ENCODE peak calls at places on chromosomes 12 and 14, in four cellular contexts. W is IMR-90, X is GM12878, D is K562. B is an unnamed sample.
A peak's percentile ranks its signal among the peaks of the same experiment; 100 is the strongest.

GRCh38 chr14:71206766-71207371 is 299.6 kb downstream of the PCNX1 start:
- DNase-seq in W (peak; percentile 85), X (no peak), D (no peak), B (peak; percentile 91)

GRCh38 chr12:70607107-70607506 is 30.1 kb downstream of the PTPRB start:
- DNase-seq in W (no peak), X (no peak), D (no peak), B (peak; percentile 58)

GRCh38 chr12:128818065-128819022 is 5.4 kb downstream of the SLC15A4 start:
- DNase-seq in W (peak; percentile 43), X (no peak), D (no peak), B (no peak)

GRCh38 chr12:74725154-74725553 is 187.5 kb downstream of the ATXN7L3B start:
- DNase-seq in W (peak; percentile 46), X (no peak), D (no peak), B (no peak)

GRCh38 chr12:25653487-25654175 is 100.5 kb upstream of the LMNTD1 start:
- DNase-seq in W (no peak), X (no peak), D (no peak), B (peak; percentile 63)

GRCh38 chr12:21656931-21657335 is 709 bp downstream of the LDHB start:
- DNase-seq in W (peak; percentile 50), X (no peak), D (peak; percentile 51), B (peak; percentile 69)

GRCh38 chr14:90520326-90520725 is 123.5 kb downstream of the CALM1 start:
- DNase-seq in W (no peak), X (no peak), D (no peak), B (no peak)

GRCh38 chr14:35355981-35356839 is 48.3 kb downstream of the NFKBIA start:
- DNase-seq in W (peak; percentile 58), X (no peak), D (peak; percentile 82), B (no peak)

GRCh38 chr12:76012656-76013055 is 18.9 kb downstream of the PHLDA1 start:
- DNase-seq in W (no peak), X (no peak), D (no peak), B (no peak)

GRCh38 chr14:23494223-23494622 is 24.7 kb downstream of the NGDN start:
- DNase-seq in W (peak; percentile 48), X (no peak), D (no peak), B (no peak)

GRCh38 chr14:93936245-93936644 is 9.1 kb downstream of the FAM181A start:
- DNase-seq in W (no peak), X (no peak), D (peak; percentile 18), B (no peak)

GRCh38 chr12:56338643-56339422 is at the start of gene IL23A:
- DNase-seq in W (peak; percentile 59), X (peak; percentile 61), D (no peak), B (peak; percentile 23)

GRCh38 chr14:29030970-29031369 is 264.4 kb downstream of the FOXG1 start:
- DNase-seq in W (no peak), X (no peak), D (no peak), B (no peak)

GRCh38 chr12:106682594-106683234 is 91.8 kb upstream of the RIC8B start:
- DNase-seq in W (peak; percentile 15), X (no peak), D (peak; percentile 40), B (peak; percentile 36)

GRCh38 chr12:54603872-54604271 is 15.4 kb upstream of the PPP1R1A start:
- DNase-seq in W (no peak), X (no peak), D (no peak), B (no peak)

GRCh38 chr14:63890553-63890952 is 37.7 kb downstream of the SYNE2 start:
- DNase-seq in W (no peak), X (no peak), D (no peak), B (peak; percentile 40)
- TF ChIP-seq FOS in W (no peak), X (no peak), D (no peak), B (no peak)

GRCh38 chr12:10501031-10501430 is 4.7 kb upstream of the EIF2S3B start:
- DNase-seq in W (no peak), X (no peak), D (no peak), B (peak; percentile 4)
- TF ChIP-seq CTCF in W (peak; percentile 34), X (no peak), D (no peak), B (no peak)

DNA sequence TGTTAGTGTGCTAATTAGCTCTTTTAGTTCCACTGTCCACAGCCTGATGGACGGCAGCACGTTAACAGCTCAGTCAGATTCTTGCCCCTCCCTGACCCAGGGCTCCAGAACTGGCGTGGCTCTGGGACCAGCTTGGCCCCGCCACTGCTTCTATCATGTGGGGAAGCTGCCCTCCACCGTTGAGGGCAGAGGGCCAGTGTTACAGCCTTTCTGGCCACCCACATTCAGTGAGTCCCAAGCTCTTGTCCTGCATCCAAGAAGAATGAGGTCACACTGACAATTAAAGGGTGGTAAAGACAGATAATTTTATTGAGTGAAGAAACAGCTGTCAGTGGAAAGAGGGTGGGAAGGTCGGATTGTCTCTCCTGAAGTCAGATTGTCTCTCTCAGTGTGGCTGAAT is 36.9 kb downstream of the BCL2L14 start:
- DNase-seq in W (no peak), X (no peak), D (no peak), B (no peak)
- TF ChIP-seq FOS in W (no peak), X (no peak), D (no peak), B (no peak)

GRCh38 chr12:112676526-112676925 is 115.0 kb upstream of the RPH3A start:
- DNase-seq in W (no peak), X (no peak), D (no peak), B (no peak)
- TF ChIP-seq CTCF in W (no peak), X (no peak), D (no peak), B (no peak)

DNA sequence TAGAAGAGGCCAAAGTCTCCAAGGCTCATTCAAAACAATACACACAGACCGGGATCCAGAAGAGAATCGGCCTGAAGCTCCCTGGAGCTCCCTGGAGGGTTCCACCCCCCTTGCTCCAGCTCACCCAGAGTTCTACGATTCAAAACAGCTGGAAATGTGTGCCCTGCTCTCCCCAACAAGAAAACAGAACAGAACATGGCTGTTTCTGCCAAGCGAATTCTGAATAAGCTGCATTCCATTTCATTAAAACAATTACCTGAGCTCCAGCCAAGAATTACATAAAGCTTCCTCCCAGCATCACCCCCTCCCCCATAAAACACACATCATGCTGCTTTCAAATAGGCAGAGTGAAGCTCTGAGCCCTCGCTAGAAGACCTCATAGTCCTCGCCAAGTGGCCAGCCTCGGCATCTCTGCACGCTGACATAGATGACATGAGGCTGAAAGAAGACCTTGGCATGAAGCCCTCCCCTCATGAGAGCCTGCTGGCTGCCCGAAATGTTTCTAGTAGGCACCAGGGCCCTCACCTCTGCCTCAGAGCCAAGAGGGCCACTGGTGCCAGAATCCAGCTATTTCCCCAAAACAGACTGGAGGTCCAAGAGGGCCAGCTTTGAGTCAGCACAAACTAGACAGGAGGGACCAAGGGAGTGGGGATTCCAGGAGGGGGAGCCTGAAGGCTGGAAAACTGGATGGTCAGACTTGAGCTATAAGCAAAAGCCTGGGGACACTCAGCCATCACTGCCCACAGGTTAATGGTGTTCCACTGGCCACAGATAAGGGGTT is 8.3 kb downstream of the PXN start:
- DNase-seq in W (peak; percentile 93), X (no peak), D (no peak), B (peak; percentile 98)
- TF ChIP-seq FOS in W (no peak), X (no peak), D (no peak), B (peak; percentile 50)